ENCODE peak calls at places on chromosomes 2 and 18, in seven cellular contexts. C is NCI-H2227 treated with DMSO at 0.1 percent for 48 hours; B is lower lobe of right lung; S is fibroblast of mammary gland; O is endothelial cell; D is activated naive CD8-positive, alpha-beta T cell treated with anti-CD3 and anti-CD28 coated beads, Interleukin-2, amount 50 U/mL, for 24 hours; W is HuH-7.5. Q is an unnamed sample.

GRCh38 chr2:212958757-212959295 is 192.6 kb downstream of the IKZF2 start:
- DNase-seq in C (no peak), B (no peak), S (peak), O (no peak), D (no peak), W (no peak), Q (no peak)

GRCh38 chr18:55380574-55380973 is 207.4 kb downstream of the TCF4 start:
- DNase-seq in C (no peak), B (no peak), S (no peak), O (no peak), D (no peak), W (no peak), Q (no peak)

GRCh38 chr2:175011505-175011904 is 6.3 kb upstream of the CHN1 start:
- DNase-seq in C (no peak), B (no peak), S (no peak), O (no peak), D (no peak), W (no peak), Q (no peak)

GRCh38 chr2:45691152-45691551 is 39.7 kb downstream of the PRKCE start:
- DNase-seq in C (no peak), B (no peak), S (no peak), O (no peak), D (no peak), W (no peak), Q (no peak)

GRCh38 chr2:141957321-141957720 is 173.5 kb downstream of the LRP1B start:
- DNase-seq in C (no peak), B (no peak), S (no peak), O (no peak), D (no peak), W (no peak), Q (no peak)

GRCh38 chr2:191202881-191203397 is 42.3 kb upstream of the MYO1B start:
- DNase-seq in C (no peak), B (no peak), S (peak), O (no peak), D (peak), W (no peak), Q (no peak)

GRCh38 chr2:105403785-105404698 is 5.2 kb upstream of the FHL2 start:
- DNase-seq in C (no peak), B (no peak), S (peak), O (peak), D (no peak), W (no peak), Q (no peak)

GRCh38 chr2:43399515-43400245 is 173.3 kb upstream of the ZFP36L2 start:
- DNase-seq in C (no peak), B (no peak), S (peak), O (no peak), D (no peak), W (no peak), Q (no peak)

GRCh38 chr2:105553538-105554196 is 154.8 kb upstream of the FHL2 start:
- DNase-seq in C (no peak), B (no peak), S (no peak), O (no peak), D (no peak), W (no peak), Q (no peak)

GRCh38 chr18:68660355-68661183 is 54.3 kb downstream of the TMX3 start:
- DNase-seq in C (peak), B (no peak), S (peak), O (no peak), D (no peak), W (no peak), Q (peak)

GRCh38 chr2:226797289-226797988 is 2.2 kb downstream of the IRS1 start:
- DNase-seq in C (no peak), B (peak), S (peak), O (no peak), D (no peak), W (no peak), Q (no peak)

GRCh38 chr2:128477026-128477820 is 158.6 kb upstream of the HS6ST1 start:
- DNase-seq in C (no peak), B (no peak), S (no peak), O (no peak), D (no peak), W (no peak), Q (no peak)

GRCh38 chr2:25480561-25480960 is 138.8 kb upstream of the DNMT3A start:
- DNase-seq in C (no peak), B (no peak), S (no peak), O (no peak), D (no peak), W (no peak), Q (no peak)

GRCh38 chr2:96203130-96204028 is 5.2 kb downstream of the STARD7 start:
- DNase-seq in C (no peak), B (no peak), S (no peak), O (no peak), D (no peak), W (no peak), Q (no peak)

GRCh38 chr18:49747876-49748275 is 65.5 kb downstream of the ACAA2 start:
- DNase-seq in C (no peak), B (no peak), S (no peak), O (no peak), D (no peak), W (no peak), Q (no peak)

GRCh38 chr2:234847639-234848038 is 104.2 kb upstream of the SH3BP4 start:
- DNase-seq in C (no peak), B (no peak), S (no peak), O (no peak), D (no peak), W (no peak), Q (no peak)

GRCh38 chr2:175414872-175415487 is 233.5 kb upstream of the ATP5MC3 start:
- DNase-seq in C (peak), B (peak), S (peak), O (peak), D (no peak), W (peak), Q (peak)

GRCh38 chr2:187404431-187405110 is 43.5 kb downstream of the CALCRL start:
- DNase-seq in C (no peak), B (no peak), S (peak), O (no peak), D (no peak), W (no peak), Q (no peak)

GRCh38 chr2:12501469-12502147 is 215.1 kb upstream of the TRIB2 start:
- DNase-seq in C (no peak), B (peak), S (peak), O (no peak), D (peak), W (no peak), Q (no peak)

GRCh38 chr18:67919316-67919715 is 402.8 kb upstream of the DSEL start:
- DNase-seq in C (no peak), B (no peak), S (peak), O (no peak), D (no peak), W (no peak), Q (no peak)

GRCh38 chr2:28395334-28396061 is 2.8 kb downstream of the FOSL2 start:
- DNase-seq in C (no peak), B (peak), S (peak), O (no peak), D (no peak), W (no peak), Q (no peak)

GRCh38 chr18:54647176-54647575 is 56.1 kb downstream of the DYNAP start:
- DNase-seq in C (peak), B (no peak), S (peak), O (peak), D (no peak), W (peak), Q (peak)

GRCh38 chr2:88003074-88003755 is 13.1 kb downstream of the RNU2-63P start:
- DNase-seq in C (peak), B (no peak), S (no peak), O (peak), D (no peak), W (no peak), Q (no peak)

GRCh38 chr2:61988462-61989366 is 83.2 kb downstream of the COMMD1 start:
- DNase-seq in C (no peak), B (no peak), S (peak), O (no peak), D (no peak), W (no peak), Q (peak)

GRCh38 chr2:96526615-96527014 is 9.9 kb upstream of the ARID5A start:
- DNase-seq in C (no peak), B (no peak), S (no peak), O (no peak), D (no peak), W (no peak), Q (no peak)

GRCh38 chr2:240403358-240404104 is 31.9 kb upstream of the GPC1 start:
- DNase-seq in C (no peak), B (no peak), S (no peak), O (no peak), D (no peak), W (no peak), Q (no peak)

GRCh38 chr2:191678437-191679110 is 638 bp downstream of the NABP1 start:
- DNase-seq in C (peak), B (peak), S (no peak), O (peak), D (peak), W (peak), Q (peak)

GRCh38 chr2:46351388-46352141 is 54.4 kb downstream of the EPAS1 start:
- DNase-seq in C (no peak), B (peak), S (no peak), O (no peak), D (peak), W (no peak), Q (no peak)

GRCh38 chr18:46917808-46918600 is 602 bp downstream of the KATNAL2 start:
- DNase-seq in C (peak), B (no peak), S (peak), O (peak), D (peak), W (no peak), Q (peak)

GRCh38 chr2:71672640-71673401 is 219.5 kb downstream of the DYSF start:
- DNase-seq in C (no peak), B (no peak), S (no peak), O (no peak), D (no peak), W (no peak), Q (no peak)

GRCh38 chr2:122804494-122804893 is 1049.0 kb downstream of the TSN start:
- DNase-seq in C (no peak), B (no peak), S (no peak), O (no peak), D (no peak), W (no peak), Q (no peak)

Q was measured in erythroblast.